ENCODE peak calls at places on chromosomes 16 and 17, in four cellular contexts. One of them, this sample, is unnamed.

GRCh38 chr17:8122391-8122922 is 1.4 kb downstream of the HES7 start:
- DNase-seq in naive thymus-derived CD4-positive, alpha-beta T cell: no peak
- DNase-seq in vagina: no peak
- DNase-seq in effector CD8-positive, alpha-beta T cell: no peak
- DNase-seq in this sample: peak; percentile 34

GRCh38 chr17:61389670-61390478 is 9.8 kb upstream of the TBX2 start:
- DNase-seq in naive thymus-derived CD4-positive, alpha-beta T cell: no peak
- DNase-seq in vagina: no peak
- DNase-seq in effector CD8-positive, alpha-beta T cell: peak; percentile 12
- DNase-seq in this sample: peak; percentile 52

GRCh38 chr16:1208239-1208830 is 16.7 kb downstream of the TPSG1 start:
- DNase-seq in naive thymus-derived CD4-positive, alpha-beta T cell: no peak
- DNase-seq in vagina: no peak
- DNase-seq in effector CD8-positive, alpha-beta T cell: no peak
- DNase-seq in this sample: no peak

GRCh38 chr16:86458457-86458777 is 51.9 kb upstream of the FOXF1 start:
- DNase-seq in naive thymus-derived CD4-positive, alpha-beta T cell: no peak
- DNase-seq in vagina: no peak
- DNase-seq in effector CD8-positive, alpha-beta T cell: no peak
- DNase-seq in this sample: no peak

GRCh38 chr16:85652431-85653221 is 36.1 kb downstream of the GINS2 start:
- DNase-seq in naive thymus-derived CD4-positive, alpha-beta T cell: no peak
- DNase-seq in vagina: no peak
- DNase-seq in effector CD8-positive, alpha-beta T cell: no peak
- DNase-seq in this sample: no peak

GRCh38 chr16:1095450-1096163 is 437 bp downstream of the C1QTNF8 start:
- DNase-seq in naive thymus-derived CD4-positive, alpha-beta T cell: no peak
- DNase-seq in vagina: no peak
- DNase-seq in effector CD8-positive, alpha-beta T cell: no peak
- DNase-seq in this sample: no peak

GRCh38 chr16:61730997-61731396 is 305.2 kb downstream of the CDH8 start:
- DNase-seq in naive thymus-derived CD4-positive, alpha-beta T cell: no peak
- DNase-seq in vagina: no peak
- DNase-seq in effector CD8-positive, alpha-beta T cell: no peak
- DNase-seq in this sample: no peak

GRCh38 chr17:35617505-35617904 is 30.4 kb downstream of the AP2B1 start:
- DNase-seq in naive thymus-derived CD4-positive, alpha-beta T cell: no peak
- DNase-seq in vagina: no peak
- DNase-seq in effector CD8-positive, alpha-beta T cell: no peak
- DNase-seq in this sample: no peak

GRCh38 chr17:56393156-56393555 is 200.3 kb upstream of the NOG start:
- DNase-seq in naive thymus-derived CD4-positive, alpha-beta T cell: no peak
- DNase-seq in vagina: no peak
- DNase-seq in effector CD8-positive, alpha-beta T cell: no peak
- DNase-seq in this sample: no peak

GRCh38 chr17:4152471-4152870 is 9.5 kb downstream of the CYB5D2 start:
- DNase-seq in naive thymus-derived CD4-positive, alpha-beta T cell: no peak
- DNase-seq in vagina: no peak
- DNase-seq in effector CD8-positive, alpha-beta T cell: no peak
- DNase-seq in this sample: no peak

GRCh38 chr16:82226327-82226726 is 56.3 kb upstream of the MPHOSPH6 start:
- DNase-seq in naive thymus-derived CD4-positive, alpha-beta T cell: no peak
- DNase-seq in vagina: no peak
- DNase-seq in effector CD8-positive, alpha-beta T cell: no peak
- DNase-seq in this sample: no peak

GRCh38 chr16:23920446-23920845 is 84.7 kb downstream of the PRKCB start:
- DNase-seq in naive thymus-derived CD4-positive, alpha-beta T cell: no peak
- DNase-seq in vagina: no peak
- DNase-seq in effector CD8-positive, alpha-beta T cell: no peak
- DNase-seq in this sample: no peak

GRCh38 chr17:55089955-55090573 is 121.5 kb downstream of the STXBP4 start:
- DNase-seq in naive thymus-derived CD4-positive, alpha-beta T cell: no peak
- DNase-seq in vagina: no peak
- DNase-seq in effector CD8-positive, alpha-beta T cell: no peak
- DNase-seq in this sample: peak; percentile 47

GRCh38 chr17:2090804-2091534 is 36.1 kb downstream of the HIC1 start:
- DNase-seq in naive thymus-derived CD4-positive, alpha-beta T cell: no peak
- DNase-seq in vagina: no peak
- DNase-seq in effector CD8-positive, alpha-beta T cell: no peak
- DNase-seq in this sample: no peak

GRCh38 chr16:75599452-75600277 is 23.4 kb downstream of the ADAT1 start:
- DNase-seq in naive thymus-derived CD4-positive, alpha-beta T cell: no peak
- DNase-seq in vagina: no peak
- DNase-seq in effector CD8-positive, alpha-beta T cell: no peak
- DNase-seq in this sample: no peak

GRCh38 chr17:32558328-32558955 is 71.6 kb downstream of the CDK5R1 start:
- DNase-seq in naive thymus-derived CD4-positive, alpha-beta T cell: no peak
- DNase-seq in vagina: no peak
- DNase-seq in effector CD8-positive, alpha-beta T cell: no peak
- DNase-seq in this sample: no peak

GRCh38 chr16:81808933-81809480 is 29.9 kb downstream of the PLCG2 start:
- DNase-seq in naive thymus-derived CD4-positive, alpha-beta T cell: no peak
- DNase-seq in vagina: no peak
- DNase-seq in effector CD8-positive, alpha-beta T cell: no peak
- DNase-seq in this sample: peak; percentile 17

GRCh38 chr17:6172642-6173330 is 102.6 kb downstream of the WSCD1 start:
- DNase-seq in naive thymus-derived CD4-positive, alpha-beta T cell: no peak
- DNase-seq in vagina: no peak
- DNase-seq in effector CD8-positive, alpha-beta T cell: no peak
- DNase-seq in this sample: no peak

GRCh38 chr17:83143817-83144231 is 64.4 kb downstream of the METRNL start:
- DNase-seq in naive thymus-derived CD4-positive, alpha-beta T cell: no peak
- DNase-seq in vagina: no peak
- DNase-seq in effector CD8-positive, alpha-beta T cell: no peak
- DNase-seq in this sample: no peak

GRCh38 chr16:55000595-55000994 is 69.9 kb downstream of the IRX5 start:
- DNase-seq in naive thymus-derived CD4-positive, alpha-beta T cell: no peak
- DNase-seq in vagina: no peak
- DNase-seq in effector CD8-positive, alpha-beta T cell: no peak
- DNase-seq in this sample: no peak

GRCh38 chr17:35726609-35727460 is 4.6 kb upstream of the RASL10B start:
- DNase-seq in naive thymus-derived CD4-positive, alpha-beta T cell: no peak
- DNase-seq in vagina: no peak
- DNase-seq in effector CD8-positive, alpha-beta T cell: no peak
- DNase-seq in this sample: no peak

This sample was measured in stimulated activated naive CD8-positive, alpha-beta T cell treated with anti-CD3 and anti-CD28 coated beads, Interleukin-15, amount 100 ng/mL, for 72 hours.